ENCODE peak calls at places on chromosomes 1 and 21, in nine cellular contexts. E is psoas muscle, A is fibroblast of lung, V is astrocyte, Z is PC-9, S is A549, L is HCT116, W is cardiac muscle cell, K is ovary. H is an unnamed sample.

GRCh38 chr1:178587975-178588374 is 75.1 kb downstream of the TEX35 start:
- DNase-seq in L (no peak), E (no peak), S (no peak), W (no peak), K (no peak), V (no peak), Z (no peak), A (no peak), H (no peak)

GRCh38 chr1:11845641-11846335 is 1.8 kb downstream of the NPPA start:
- DNase-seq in V (no peak), L (no peak), W (peak; percentile 45), E (no peak), A (no peak), S (no peak), K (no peak), Z (no peak), H (no peak)

GRCh38 chr1:180343931-180344406 is 113.9 kb downstream of the LHX4 start:
- DNase-seq in L (no peak), E (peak; percentile 44), S (no peak), V (peak; percentile 23), W (peak; percentile 47), Z (no peak), A (peak; percentile 44), K (no peak), H (no peak)

GRCh38 chr1:79877086-79877485 is 870.6 kb upstream of the ADGRL4 start:
- DNase-seq in K (no peak), Z (no peak), S (no peak), A (no peak), L (no peak), E (no peak), V (no peak), W (no peak), H (no peak)

GRCh38 chr1:175178056-175178455 is 14.5 kb downstream of the KIAA0040 start:
- DNase-seq in L (no peak), V (no peak), S (no peak), Z (no peak), W (no peak), A (no peak), E (no peak), K (no peak), H (no peak)

GRCh38 chr1:54640863-54641836 is at the start of gene MROH7:
- DNase-seq in E (no peak), V (no peak), S (no peak), A (no peak), K (no peak), W (no peak), Z (no peak), L (no peak), H (no peak)

GRCh38 chr21:34223376-34223775 is 140.4 kb upstream of the KCNE2 start:
- DNase-seq in E (no peak), W (no peak), V (no peak), L (no peak), Z (no peak), S (no peak), K (no peak), A (no peak), H (no peak)

GRCh38 chr21:34885125-34885524 is 164.0 kb downstream of the RUNX1 start:
- DNase-seq in L (no peak), S (no peak), K (no peak), A (no peak), E (no peak), W (no peak), Z (no peak), V (no peak), H (no peak)

GRCh38 chr1:246591047-246591446 is 24.8 kb downstream of the CNST start:
- DNase-seq in L (no peak), S (no peak), W (no peak), A (no peak), E (no peak), V (no peak), K (no peak), Z (no peak), H (no peak)

GRCh38 chr1:93616221-93616995 is 65.2 kb downstream of the BCAR3 start:
- DNase-seq in Z (no peak), S (peak; percentile 40), E (no peak), A (peak; percentile 36), W (no peak), K (no peak), V (no peak), L (no peak), H (no peak)

GRCh38 chr1:94522304-94522703 is 19.3 kb downstream of the F3 start:
- DNase-seq in W (peak; percentile 79), V (no peak), K (no peak), L (peak; percentile 45), S (peak; percentile 41), Z (no peak), A (peak; percentile 62), E (no peak), H (no peak)

GRCh38 chr1:30919025-30919881 is 10.7 kb upstream of the SDC3 start:
- DNase-seq in S (no peak), E (no peak), Z (no peak), V (peak; percentile 85), L (no peak), K (no peak), A (peak; percentile 86), W (peak; percentile 77), H (no peak)

GRCh38 chr1:66422804-66423203 is 111.1 kb upstream of the SGIP1 start:
- DNase-seq in K (no peak), A (no peak), V (no peak), Z (no peak), E (no peak), W (no peak), L (no peak), S (no peak), H (no peak)

DNA sequence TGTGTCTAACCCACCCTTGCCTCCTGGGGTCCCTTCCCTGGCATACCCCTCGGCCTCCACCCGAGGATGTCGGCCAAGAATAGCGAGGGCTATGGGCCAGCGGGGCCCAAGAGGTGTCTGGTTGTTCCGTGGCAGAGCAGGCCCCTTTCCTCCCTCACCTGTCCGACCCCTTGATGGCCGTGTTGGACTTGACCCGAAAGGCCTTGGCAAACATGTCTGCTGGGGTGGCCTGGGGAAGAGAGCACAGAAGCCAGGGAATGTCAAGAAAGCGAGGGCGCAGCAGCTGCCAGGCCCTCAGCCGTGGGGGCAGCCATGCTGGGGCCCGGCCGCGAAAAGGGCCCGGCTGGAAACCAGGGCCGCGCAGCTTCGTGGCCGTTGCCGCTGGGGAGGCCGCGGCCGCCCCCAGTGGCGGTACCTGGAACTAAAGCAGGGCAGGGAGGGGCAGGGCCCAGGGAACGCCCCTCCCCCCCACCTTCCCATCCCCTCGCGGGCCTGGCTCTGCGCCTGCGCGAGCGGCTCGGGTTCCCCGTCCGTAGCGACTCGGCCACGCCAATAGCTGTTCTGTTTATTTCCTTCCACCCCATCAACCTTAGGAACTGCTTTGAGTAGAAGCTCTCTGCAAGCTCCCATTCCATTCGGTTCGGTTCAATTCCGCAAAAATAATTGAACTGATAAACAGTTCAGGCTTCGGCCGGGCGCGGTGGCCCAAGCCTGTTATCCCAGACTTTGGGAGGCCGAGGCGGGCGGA is at the start of gene EIF2D:
- DNase-seq in E (peak; percentile 98), W (peak; percentile 97), A (peak; percentile 85), K (peak; percentile 96), L (peak; percentile 79), S (peak; percentile 95), Z (peak; percentile 77), V (peak; percentile 65), H (peak; percentile 86)
- H3K4me3 ChIP-seq in E (peak within 1 kb of the TSS; percentile 90), W (peak within 1 kb of the TSS; percentile 62), A (peak within 1 kb of the TSS; percentile 91), K (peak within 1 kb of the TSS; percentile 67), L (peak within 1 kb of the TSS; percentile 96), S (peak within 1 kb of the TSS; percentile 62), Z (peak within 1 kb of the TSS; percentile 76), V (peak within 1 kb of the TSS; percentile 86), H (peak within 1 kb of the TSS; percentile 59)

DNA sequence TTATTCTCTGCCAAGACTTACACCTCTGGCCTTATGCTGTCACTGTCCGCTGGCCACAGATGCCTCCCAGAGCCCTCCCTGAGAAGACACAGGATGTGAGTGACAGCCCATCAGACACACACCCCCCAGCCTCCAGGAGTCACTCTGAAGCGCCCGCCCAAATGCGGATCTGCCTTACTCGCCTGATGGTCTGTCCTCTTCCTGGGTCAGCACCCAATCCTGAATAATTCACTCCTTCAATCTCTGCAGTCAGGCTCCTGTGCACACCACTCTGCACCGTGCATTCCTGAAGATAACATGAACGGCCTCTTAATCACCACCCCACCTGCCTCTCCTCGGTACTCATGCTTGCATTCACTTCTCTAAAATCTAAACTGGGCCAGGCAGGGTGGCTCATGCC is 14.6 kb downstream of the CLSTN1 start:
- DNase-seq in W (no peak), E (no peak), L (no peak), S (no peak), A (peak; percentile 23), V (peak; percentile 14), K (no peak), Z (no peak), H (no peak)
- H3K4me1 ChIP-seq in W (peaks cover 18% of the 10 kb centered on the region), E (peaks cover 16% of the 10 kb centered on the region), L (peaks cover 4% of the 10 kb centered on the region), S (peaks cover 15% of the 10 kb centered on the region), A (no peaks in the 10 kb centered on the region), V (no peaks in the 10 kb centered on the region), K (peaks cover 11% of the 10 kb centered on the region), Z (no peaks in the 10 kb centered on the region), H (peaks cover 4% of the 10 kb centered on the region)

GRCh38 chr1:172359531-172359991 is 60.9 kb upstream of the C1orf105 start:
- DNase-seq in E (no peak), S (peak; percentile 76), K (no peak), V (peak; percentile 94), W (peak; percentile 76), L (no peak), Z (peak; percentile 68), A (peak; percentile 94), H (no peak)

GRCh38 chr1:172357753-172358152 is 62.7 kb upstream of the C1orf105 start:
- DNase-seq in S (no peak), Z (no peak), K (no peak), L (no peak), E (no peak), V (no peak), A (no peak), W (no peak), H (no peak)

GRCh38 chr1:172363852-172364251 is 56.6 kb upstream of the C1orf105 start:
- DNase-seq in K (no peak), A (no peak), L (no peak), W (no peak), S (no peak), V (no peak), E (no peak), Z (no peak), H (no peak)

GRCh38 chr1:172360511-172360910 is 60.0 kb upstream of the C1orf105 start:
- DNase-seq in Z (peak; percentile 78), W (peak; percentile 54), A (peak; percentile 68), L (no peak), E (no peak), S (peak; percentile 50), K (no peak), V (peak; percentile 60), H (no peak)

DNA sequence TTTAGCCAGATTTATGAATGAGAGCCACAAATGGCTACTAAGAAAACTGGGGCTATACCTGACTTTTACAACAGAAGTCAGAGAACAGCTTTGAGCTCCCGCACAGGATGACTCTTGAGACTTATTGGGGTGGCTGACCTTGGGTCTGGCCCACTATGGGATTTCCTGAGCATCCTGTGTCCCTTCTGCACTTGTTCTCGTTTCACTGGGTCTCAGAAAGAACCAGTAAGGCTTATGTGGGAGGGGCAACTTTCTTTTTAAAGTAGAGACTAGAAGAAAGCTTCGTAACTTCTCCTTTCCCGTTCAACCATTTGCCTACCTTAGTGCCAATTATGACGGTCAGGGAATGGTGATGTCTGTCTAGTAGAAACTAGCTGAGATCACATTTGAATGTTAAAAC is 59.5 kb upstream of the C1orf105 start:
- DNase-seq in V (no peak), E (no peak), Z (no peak), S (no peak), L (no peak), W (no peak), A (no peak), K (no peak), H (no peak)
- H3K27ac ChIP-seq in V (peak overlapping the region; percentile 96), E (no peak overlapping the region), Z (peak overlapping the region; percentile 14), S (peak overlapping the region; percentile 93), L (no peak overlapping the region), W (no peak overlapping the region), A (no peak overlapping the region), K (no peak overlapping the region), H (no peak overlapping the region)

GRCh38 chr1:193443886-193444285 is 257.5 kb upstream of the B3GALT2 start:
- DNase-seq in A (no peak), K (no peak), E (no peak), S (no peak), L (no peak), V (no peak), Z (no peak), W (no peak), H (no peak)
- H3K4me3 ChIP-seq in A (no peak overlapping the region), K (no peak overlapping the region), E (no peak overlapping the region), S (no peak overlapping the region), L (no peak overlapping the region), V (no peak overlapping the region), Z (no peak overlapping the region), W (no peak overlapping the region), H (no peak overlapping the region)

H was measured in effector memory CD4-positive, alpha-beta T cell.